ENCODE peak calls at places on chromosome 15, in six cellular contexts. W, D, Z, L, N and T are unnamed samples.

GRCh38 chr15:88624156-88624970 is 3.2 kb downstream of the AEN start:
- DNase-seq in W (no peak), D (no peak), Z (no peak), L (no peak), N (peak), T (no peak)

GRCh38 chr15:64232400-64232799 is 69.6 kb upstream of the PPIB start:
- DNase-seq in W (no peak), D (no peak), Z (no peak), L (no peak), N (peak), T (peak)

GRCh38 chr15:51105430-51106016 is 10.8 kb upstream of the TNFAIP8L3 start:
- DNase-seq in W (no peak), D (no peak), Z (no peak), L (no peak), N (no peak), T (no peak)

GRCh38 chr15:30973379-30973778 is 18.0 kb downstream of the MTMR10 start:
- DNase-seq in W (no peak), D (no peak), Z (no peak), L (no peak), N (no peak), T (no peak)

GRCh38 chr15:58526647-58527192 is 94.9 kb downstream of the LIPC start:
- DNase-seq in W (no peak), D (no peak), Z (no peak), L (no peak), N (no peak), T (no peak)

GRCh38 chr15:76161153-76162049 is 101.6 kb downstream of the TMEM266 start:
- DNase-seq in W (no peak), D (no peak), Z (no peak), L (no peak), N (no peak), T (peak)

GRCh38 chr15:62087671-62088360 is 21.0 kb downstream of the C2CD4A start:
- DNase-seq in W (no peak), D (no peak), Z (no peak), L (no peak), N (no peak), T (no peak)

GRCh38 chr15:43132830-43133428 is 457 bp upstream of the TMEM62 start:
- DNase-seq in W (no peak), D (no peak), Z (no peak), L (no peak), N (no peak), T (no peak)

GRCh38 chr15:70219256-70219919 is 121.7 kb upstream of the TLE3 start:
- DNase-seq in W (no peak), D (no peak), Z (no peak), L (no peak), N (no peak), T (no peak)